ENCODE peak calls at places on chromosomes 3 and 15, in seven cellular contexts. U is M059J; H is WTC11; P is non-pigmented ciliary epithelial cell; V is stimulated activated CD8-positive, alpha-beta memory T cell treated with anti-CD3 and anti-CD28 coated beads, Interleukin-4, amount 100 ng/mL, for 4 hours; Q is prostate gland; T is type B pancreatic cell. W is an unnamed sample.

GRCh38 chr15:68812596-68813548 is 7.8 kb downstream of the ANP32A start:
- DNase-seq in U (no peak), Q (no peak), V (no peak), T (peak), H (no peak), P (no peak), W (no peak)

GRCh38 chr3:30714104-30714503 is 107.7 kb downstream of the TGFBR2 start:
- DNase-seq in Q (no peak), U (no peak), P (no peak), T (no peak), H (no peak), V (no peak), W (no peak)

GRCh38 chr3:60756231-60756630 is 495.0 kb downstream of the FHIT start:
- DNase-seq in P (no peak), T (no peak), V (no peak), U (peak), Q (no peak), H (no peak), W (no peak)

GRCh38 chr15:68334661-68335124 is 57.1 kb downstream of the FEM1B start:
- DNase-seq in T (no peak), P (no peak), V (no peak), Q (no peak), U (peak), H (no peak), W (peak)

GRCh38 chr15:84924074-84924700 is 39.7 kb downstream of the SLC28A1 start:
- DNase-seq in U (no peak), Q (no peak), V (no peak), T (no peak), H (no peak), P (no peak), W (no peak)

GRCh38 chr15:81275711-81276417 is 48.1 kb downstream of the STARD5 start:
- DNase-seq in P (no peak), V (no peak), U (no peak), T (no peak), H (no peak), Q (no peak), W (no peak)

GRCh38 chr15:37015025-37015424 is 85.3 kb downstream of the MEIS2 start:
- DNase-seq in H (no peak), P (no peak), T (no peak), V (no peak), U (peak), Q (peak), W (peak)

GRCh38 chr15:83372434-83372873 is 74.7 kb upstream of the SH3GL3 start:
- DNase-seq in V (no peak), H (peak), Q (no peak), T (no peak), P (no peak), U (peak), W (no peak)

GRCh38 chr3:195035345-195036202 is 235.4 kb downstream of the XXYLT1 start:
- DNase-seq in U (no peak), T (no peak), V (no peak), P (no peak), Q (no peak), H (peak), W (no peak)

GRCh38 chr3:71281173-71281738 is 302.3 kb downstream of the FOXP1 start:
- DNase-seq in T (no peak), H (no peak), Q (no peak), U (peak), P (no peak), V (no peak), W (no peak)

W was measured in adrenal gland.